ENCODE peak calls at places on chromosomes 12 and 14, in four cellular contexts. M is NCI-H146, P is NCI-H1436, V is HTR-8/SVneo. A is an unnamed sample.

GRCh38 chr12:16100206-16100605 is 177.3 kb downstream of the SLC15A5 start:
- DNase-seq in M (no peak), P (no peak), V (no peak), A (no peak)

GRCh38 chr12:47814539-47815170 is 5.0 kb downstream of the HDAC7 start:
- DNase-seq in M (no peak), P (no peak), V (no peak), A (no peak)

GRCh38 chr14:74875941-74876913 is at the start of gene PROX2:
- DNase-seq in M (no peak), P (no peak), V (no peak), A (no peak)

GRCh38 chr12:43676183-43676813 is 82.3 kb downstream of the PUS7L start:
- DNase-seq in M (peak; percentile 29), P (no peak), V (no peak), A (no peak)

GRCh38 chr12:96846313-96846712 is 60.7 kb upstream of the NEDD1 start:
- DNase-seq in M (no peak), P (no peak), V (no peak), A (no peak)

GRCh38 chr12:23303821-23304220 is 645.6 kb downstream of the SOX5 start:
- DNase-seq in M (no peak), P (no peak), V (no peak), A (no peak)

GRCh38 chr12:646303-647038 is 16.8 kb downstream of the NINJ2 start:
- DNase-seq in M (no peak), P (no peak), V (no peak), A (no peak)

GRCh38 chr14:59771577-59771976 is 99.0 kb downstream of the RTN1 start:
- DNase-seq in M (peak; percentile 64), P (no peak), V (no peak), A (no peak)

GRCh38 chr14:68753696-68754095 is 39.2 kb downstream of the ZFP36L1 start:
- DNase-seq in M (no peak), P (no peak), V (no peak), A (no peak)

GRCh38 chr12:4535092-4535491 is 3.6 kb upstream of the RAD51AP1 start:
- DNase-seq in M (no peak), P (no peak), V (no peak), A (no peak)

GRCh38 chr12:83128529-83128928 is 441.8 kb downstream of the TMTC2 start:
- DNase-seq in M (no peak), P (no peak), V (no peak), A (no peak)

GRCh38 chr12:19998968-19999792 is 369.2 kb upstream of the PDE3A start:
- DNase-seq in M (no peak), P (no peak), V (no peak), A (no peak)

GRCh38 chr14:73393375-73393774 is 65.0 kb downstream of the NUMB start:
- DNase-seq in M (no peak), P (no peak), V (no peak), A (no peak)

GRCh38 chr12:102939670-102940222 is 17.7 kb upstream of the ASCL1 start:
- DNase-seq in M (peak; percentile 3), P (no peak), V (no peak), A (no peak)

GRCh38 chr12:75446857-75447256 is 33.7 kb upstream of the GLIPR1 start:
- DNase-seq in M (no peak), P (no peak), V (no peak), A (no peak)

GRCh38 chr14:29584992-29585391 is 342.7 kb downstream of the PRKD1 start:
- DNase-seq in M (peak; percentile 87), P (peak; percentile 77), V (peak; percentile 9), A (no peak)